ENCODE peak calls at places on chromosomes 3 and 15, in four cellular contexts. T is neural progenitor cell, R is ovary, X is BE2C. K is an unnamed sample.
A peak's percentile ranks its signal among the peaks of the same experiment; 100 is the strongest.

GRCh38 chr15:25798207-25798931 is 64.8 kb downstream of the ATP10A start:
- DNase-seq in T (no peak), R (no peak), X (no peak), K (no peak)

GRCh38 chr3:195180490-195181106 is 90.4 kb downstream of the XXYLT1 start:
- DNase-seq in T (no peak), R (no peak), X (no peak), K (peak; percentile 33)

GRCh38 chr15:56732135-56732880 is 1.0 kb downstream of the ZNF280D start:
- DNase-seq in T (no peak), R (no peak), X (peak; percentile 22), K (peak; percentile 2)

GRCh38 chr15:29698030-29698701 is 124.1 kb downstream of the TJP1 start:
- DNase-seq in T (no peak), R (no peak), X (no peak), K (no peak)

GRCh38 chr3:136899622-136900158 is 37.7 kb downstream of the NCK1 start:
- DNase-seq in T (no peak), R (no peak), X (no peak), K (no peak)

GRCh38 chr3:14561051-14561634 is 21.0 kb upstream of the GRIP2 start:
- DNase-seq in T (no peak), R (no peak), X (no peak), K (no peak)

GRCh38 chr3:114646521-114646920 is 352.7 kb downstream of the TIGIT start:
- DNase-seq in T (no peak), R (no peak), X (no peak), K (no peak)

GRCh38 chr15:76674883-76675282 is 230.3 kb downstream of the SCAPER start:
- DNase-seq in T (no peak), R (no peak), X (no peak), K (no peak)

GRCh38 chr15:60787737-60788513 is 309.0 kb upstream of the ICE2 start:
- DNase-seq in T (no peak), R (no peak), X (no peak), K (peak; percentile 10)

GRCh38 chr3:128983293-128984069 is 10.4 kb downstream of the CFAP92 start:
- DNase-seq in T (peak; percentile 41), R (no peak), X (no peak), K (no peak)

GRCh38 chr3:176352716-176353334 is 844.5 kb downstream of the TBL1XR1 start:
- DNase-seq in T (no peak), R (no peak), X (no peak), K (no peak)

GRCh38 chr3:32815812-32816438 is 1.9 kb upstream of the TRIM71 start:
- DNase-seq in T (peak; percentile 60), R (no peak), X (no peak), K (peak; percentile 31)

GRCh38 chr3:71784914-71785593 is at the start of gene PROK2:
- DNase-seq in T (peak; percentile 76), R (no peak), X (peak; percentile 31), K (peak; percentile 25)

GRCh38 chr3:184334470-184335158 is 2.8 kb upstream of the FAM131A start:
- DNase-seq in T (no peak), R (no peak), X (peak; percentile 45), K (no peak)

GRCh38 chr15:93152264-93152884 is 63.4 kb upstream of the RGMA start:
- DNase-seq in T (no peak), R (no peak), X (no peak), K (no peak)

GRCh38 chr3:74465652-74466415 is 148.6 kb downstream of the CNTN3 start:
- DNase-seq in T (no peak), R (no peak), X (no peak), K (no peak)

GRCh38 chr3:65305836-65306235 is 618.0 kb upstream of the ADAMTS9 start:
- DNase-seq in T (no peak), R (no peak), X (no peak), K (no peak)

GRCh38 chr3:112375117-112375516 is 42.2 kb downstream of the CD200 start:
- DNase-seq in T (no peak), R (no peak), X (no peak), K (no peak)
- TF ChIP-seq CTCF in T (no peak), R (no peak), X (no peak), K (no peak)

GRCh38 chr3:141812091-141812490 is 48.9 kb downstream of the GRK7 start:
- DNase-seq in T (peak; percentile 45), R (no peak), X (no peak), K (no peak)

GRCh38 chr3:141804778-141805639 is 41.8 kb downstream of the GRK7 start:
- DNase-seq in T (no peak), R (no peak), X (no peak), K (no peak)

GRCh38 chr3:141810161-141810560 is 47.0 kb downstream of the GRK7 start:
- DNase-seq in T (no peak), R (no peak), X (no peak), K (no peak)

GRCh38 chr3:141804447-141804777 is 41.2 kb downstream of the GRK7 start:
- DNase-seq in T (no peak), R (no peak), X (no peak), K (no peak)

DNA sequence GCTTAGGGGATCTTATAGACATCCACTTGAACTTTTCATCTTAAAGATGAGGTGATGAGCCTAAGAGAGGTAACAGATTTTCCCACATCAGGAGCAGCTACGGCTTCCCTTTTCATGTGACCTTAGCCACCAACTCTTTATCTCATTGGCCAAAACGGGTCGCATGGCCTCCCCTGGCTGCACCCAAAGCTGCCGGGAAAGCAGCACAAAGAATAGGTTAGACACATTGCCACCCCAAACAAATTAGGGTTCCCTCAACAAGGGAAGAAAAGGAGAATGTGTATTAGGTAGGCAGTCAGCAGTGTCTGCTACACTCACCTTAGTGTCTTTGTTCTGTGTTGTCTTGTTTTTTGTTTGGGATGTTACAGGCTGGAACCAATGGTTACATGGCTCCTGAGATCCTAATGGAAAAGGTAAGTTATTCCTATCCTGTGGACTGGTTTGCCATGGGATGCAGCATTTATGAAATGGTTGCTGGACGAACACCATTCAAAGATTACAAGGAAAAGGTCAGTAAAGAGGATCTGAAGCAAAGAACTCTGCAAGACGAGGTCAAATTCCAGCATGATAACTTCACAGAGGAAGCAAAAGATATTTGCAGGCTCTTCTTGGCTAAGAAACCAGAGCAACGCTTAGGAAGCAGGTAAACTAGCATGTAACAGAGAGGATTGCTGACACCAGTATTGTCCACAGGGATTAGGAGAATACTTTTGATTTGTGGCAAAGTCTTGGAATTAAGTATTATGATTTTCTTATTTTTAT is 44.2 kb downstream of the GRK7 start:
- DNase-seq in T (no peak), R (no peak), X (no peak), K (no peak)
- TF ChIP-seq CTCF in T (no peak), R (no peak), X (no peak), K (no peak)

DNA sequence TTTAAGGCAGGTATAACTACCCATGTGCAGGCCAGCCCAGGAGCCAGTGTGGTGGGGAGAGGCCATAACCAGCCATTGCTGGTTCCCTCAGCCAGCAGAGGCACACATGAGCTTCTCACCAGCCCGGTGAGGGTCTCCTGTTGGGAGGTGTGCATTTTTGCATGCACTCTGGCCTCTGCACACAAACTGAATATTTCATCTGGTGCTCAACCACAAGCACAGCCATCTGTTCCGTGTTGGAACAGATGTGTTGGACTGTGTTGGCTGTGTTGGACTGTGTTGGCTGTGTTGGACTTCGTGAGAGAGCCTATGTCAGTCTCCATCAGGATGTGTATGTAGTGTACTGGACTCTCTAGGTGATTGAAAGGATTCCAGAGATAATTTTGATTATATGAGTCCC is 67.2 kb downstream of the RPL39L start:
- DNase-seq in T (no peak), R (no peak), X (no peak), K (no peak)
- TF ChIP-seq CTCF in T (no peak), R (no peak), X (no peak), K (no peak)

GRCh38 chr3:150759319-150759718 is 3.6 kb downstream of the SIAH2 start:
- DNase-seq in T (no peak), R (no peak), X (no peak), K (no peak)

GRCh38 chr3:150759947-150760346 is 3.0 kb downstream of the SIAH2 start:
- DNase-seq in T (no peak), R (no peak), X (no peak), K (no peak)

GRCh38 chr3:150761831-150762661 is 923 bp downstream of the SIAH2 start:
- DNase-seq in T (peak; percentile 79), R (peak; percentile 71), X (peak; percentile 53), K (peak; percentile 26)

GRCh38 chr3:150762662-150763121 is 277 bp downstream of the SIAH2 start:
- DNase-seq in T (no peak), R (no peak), X (no peak), K (no peak)

GRCh38 chr3:150760431-150761200 is 2.4 kb downstream of the SIAH2 start:
- DNase-seq in T (no peak), R (no peak), X (no peak), K (no peak)
- TF ChIP-seq CTCF in T (no peak), R (no peak), X (no peak), K (no peak)

GRCh38 chr3:141366285-141367037 is 1.8 kb upstream of the ZBTB38 start:
- DNase-seq in T (no peak), R (peak; percentile 41), X (no peak), K (no peak)
- TF ChIP-seq CTCF in T (no peak), R (no peak), X (no peak), K (no peak)

DNA sequence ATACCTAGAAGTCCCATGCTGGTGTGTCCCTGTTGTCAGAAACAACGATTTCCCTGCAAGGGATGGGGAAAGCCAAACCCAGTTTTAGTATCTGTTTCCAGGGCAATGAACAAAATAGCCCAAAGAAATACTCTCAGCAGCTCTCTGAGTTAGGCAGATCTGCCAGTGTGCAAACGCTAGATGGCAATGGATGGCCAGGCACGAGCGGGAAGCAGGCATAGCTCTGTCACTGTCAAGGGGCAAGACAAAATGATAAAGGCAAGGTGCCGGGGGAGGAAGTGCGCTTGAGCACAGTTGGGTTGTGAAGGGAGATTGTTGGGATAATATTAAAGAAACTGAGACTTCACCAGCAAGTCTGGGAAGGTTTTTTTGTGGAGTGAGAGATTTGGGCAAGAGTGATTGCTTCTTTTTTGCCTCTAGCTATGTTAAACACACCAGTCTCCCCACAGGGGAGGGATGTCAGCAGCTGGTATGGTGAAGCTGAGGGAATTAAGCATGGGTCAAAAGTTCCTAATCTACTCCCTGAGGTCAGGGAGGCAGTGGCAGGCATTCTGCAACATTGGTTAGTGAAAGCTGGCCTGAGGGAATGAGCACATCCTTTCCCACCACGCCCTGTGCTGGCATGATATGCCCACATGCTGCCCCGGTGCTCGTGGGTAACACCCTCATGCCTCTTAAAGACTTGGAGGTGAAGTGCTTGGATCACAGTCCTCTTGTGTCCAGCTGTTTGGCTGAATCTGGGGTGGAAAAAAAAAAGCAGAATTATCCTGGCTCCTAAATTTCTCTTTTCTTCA is 117.6 kb downstream of the PDCD6IP start:
- DNase-seq in T (peak; percentile 40), R (no peak), X (peak; percentile 6), K (no peak)
- TF ChIP-seq CTCF in T (peak; percentile 34), R (no peak), X (peak; percentile 17), K (no peak)

DNA sequence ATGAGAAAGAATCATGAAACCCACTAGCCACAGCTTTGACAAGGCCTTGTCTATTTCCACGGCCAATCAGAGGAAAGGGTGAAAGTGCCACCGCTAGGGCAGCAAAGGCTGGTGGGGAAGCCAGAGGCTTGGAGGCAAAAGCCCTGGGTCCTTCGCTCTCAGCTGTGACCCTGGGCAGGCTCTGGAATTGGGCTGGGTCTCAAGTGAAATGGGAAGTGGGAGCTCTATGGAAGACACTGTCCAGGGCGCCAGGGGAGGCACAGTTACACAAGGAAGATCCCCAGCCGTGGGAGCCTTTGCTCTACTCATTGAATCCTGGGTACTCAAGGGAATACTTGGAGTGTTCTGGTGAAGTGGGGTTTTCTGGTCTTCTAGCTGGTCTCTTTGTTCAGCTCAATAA is 136.2 kb downstream of the ASB7 start:
- DNase-seq in T (no peak), R (no peak), X (no peak), K (no peak)
- TF ChIP-seq CTCF in T (no peak), R (no peak), X (no peak), K (no peak)

K was measured in endothelial cell.